ENCODE peak calls at places on chromosomes 2 and 18, in five cellular contexts. D is K562, T is H9, U is GM23338, O is HCT116. A is an unnamed sample. For H4K20me1, the result is how much of the 10 kb centered on the place peaks cover.

GRCh38 chr18:54613174-54613573 is 22.1 kb downstream of the DYNAP start:
- DNase-seq in D (no peak), T (no peak), U (no peak), O (no peak), A (no peak)

GRCh38 chr2:510839-511238 is 166.4 kb downstream of the TMEM18 start:
- DNase-seq in D (no peak), T (no peak), U (no peak), O (no peak), A (no peak)

GRCh38 chr18:10142056-10142455 is 228.2 kb downstream of the VAPA start:
- DNase-seq in D (no peak), T (no peak), U (no peak), O (no peak), A (no peak)

GRCh38 chr2:150609831-150610582 is 122.5 kb upstream of the RND3 start:
- DNase-seq in D (no peak), T (no peak), U (no peak), O (no peak), A (no peak)

GRCh38 chr2:98607741-98608117 is 583 bp downstream of the COA5 start:
- DNase-seq in D (no peak), T (no peak), U (no peak), O (no peak), A (no peak)

GRCh38 chr2:85873679-85874078 is 15.1 kb downstream of the ST3GAL5 start:
- DNase-seq in D (peak), T (no peak), U (peak), O (no peak), A (no peak)

GRCh38 chr18:28792404-28793103 is 615.6 kb upstream of the CDH2 start:
- DNase-seq in D (no peak), T (no peak), U (no peak), O (no peak), A (no peak)

GRCh38 chr2:85656468-85656867 is 11.5 kb downstream of the SFTPB start:
- DNase-seq in D (no peak), T (no peak), U (no peak), O (no peak), A (no peak)

GRCh38 chr2:46430413-46430812 is 49.0 kb upstream of the TMEM247 start:
- DNase-seq in D (no peak), T (no peak), U (no peak), O (no peak), A (no peak)

GRCh38 chr18:62690416-62690815 is 24.9 kb upstream of the PHLPP1 start:
- DNase-seq in D (no peak), T (no peak), U (no peak), O (no peak), A (no peak)

DNA sequence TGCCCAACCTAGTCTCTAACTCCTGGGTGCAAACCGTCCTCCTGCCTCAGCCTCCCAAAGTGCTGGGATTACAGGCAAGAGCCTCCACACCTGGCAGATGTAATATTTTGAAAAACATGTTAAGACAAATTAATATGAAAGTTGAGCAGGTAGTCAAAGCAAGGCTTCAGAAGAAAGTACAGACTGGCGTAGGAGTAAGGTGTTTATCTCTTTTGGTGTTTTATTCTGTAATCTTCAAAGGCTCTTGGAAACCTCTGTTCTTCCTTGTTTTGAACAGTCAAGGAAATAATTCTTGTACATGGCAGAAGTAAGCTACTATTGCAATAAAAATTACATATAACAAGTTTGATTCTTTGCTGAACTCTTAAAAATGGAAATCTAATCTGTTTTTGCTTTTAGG is 5.3 kb downstream of the RNF138 start:
- DNase-seq in D (no peak), T (no peak), U (no peak), O (no peak), A (no peak)
- H4K20me1 ChIP-seq in D (under half), T (under half), U (under half), O (under half), A (under half)

GRCh38 chr2:175158894-175159293 is 9.1 kb downstream of the ATF2 start:
- DNase-seq in D (peak), T (no peak), U (no peak), O (no peak), A (no peak)
- H4K20me1 ChIP-seq in D (under half), T (under half), U (half or more), O (under half), A (under half)

GRCh38 chr2:55418072-55418471 is 1.6 kb downstream of the CCDC88A start:
- DNase-seq in D (no peak), T (no peak), U (no peak), O (no peak), A (no peak)
- H4K20me1 ChIP-seq in D (under half), T (under half), U (under half), O (under half), A (under half)

GRCh38 chr2:11457935-11458334 is 8.0 kb downstream of the E2F6 start:
- DNase-seq in D (no peak), T (no peak), U (no peak), O (no peak), A (no peak)

GRCh38 chr2:11458753-11459152 is 7.2 kb downstream of the E2F6 start:
- DNase-seq in D (no peak), T (no peak), U (no peak), O (no peak), A (no peak)

GRCh38 chr2:11459816-11460215 is 6.1 kb downstream of the E2F6 start:
- DNase-seq in D (no peak), T (no peak), U (no peak), O (no peak), A (no peak)

GRCh38 chr2:11454824-11455223 is 11.1 kb downstream of the E2F6 start:
- DNase-seq in D (no peak), T (no peak), U (no peak), O (no peak), A (no peak)

DNA sequence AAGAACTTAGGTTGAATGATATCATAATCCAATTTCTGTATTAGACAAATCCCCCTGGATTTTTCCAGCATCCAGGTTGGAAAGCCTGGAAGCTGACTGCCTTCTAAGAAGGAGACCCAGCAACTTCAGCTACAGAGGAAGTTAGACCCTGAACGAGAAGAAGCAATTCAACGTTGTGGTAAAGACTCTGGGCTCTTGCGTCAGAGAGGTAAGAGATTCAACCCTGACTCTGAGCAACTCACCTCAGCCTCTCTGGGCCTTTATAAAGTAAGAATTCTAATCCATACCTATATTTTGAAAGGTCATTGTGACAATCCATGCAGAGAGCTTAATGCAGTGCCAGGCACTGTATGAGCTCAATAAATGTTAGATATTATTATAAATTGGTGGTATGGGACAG is 9.7 kb downstream of the E2F6 start:
- DNase-seq in D (no peak), T (no peak), U (no peak), O (no peak), A (no peak)
- H4K20me1 ChIP-seq in D (under half), T (under half), U (under half), O (under half), A (under half)

DNA sequence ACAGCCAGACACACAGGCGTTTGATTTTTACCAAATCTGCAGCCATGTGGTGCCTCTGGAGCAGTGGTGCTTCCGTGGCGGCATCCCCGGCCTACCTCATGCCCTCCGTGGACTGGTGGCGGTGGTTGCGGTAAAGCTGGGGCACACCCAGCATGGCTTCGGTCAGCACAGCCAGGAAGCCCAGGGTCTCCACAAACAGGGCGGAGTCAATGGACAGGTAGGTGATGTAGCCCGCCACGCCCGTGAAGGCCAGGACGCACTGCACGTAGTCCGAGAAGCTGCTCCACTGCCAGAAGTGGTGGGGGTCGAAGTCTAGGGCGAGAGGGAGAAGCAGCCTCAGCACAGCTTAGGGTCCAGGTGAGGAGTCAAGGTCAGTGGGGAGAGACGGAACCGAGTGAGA is 32.4 kb downstream of the SLC66A2 start:
- DNase-seq in D (no peak), T (peak), U (no peak), O (no peak), A (no peak)
- H4K20me1 ChIP-seq in D (under half), T (under half), U (under half), O (under half), A (under half)

GRCh38 chr18:48921305-48922202 is 29.2 kb downstream of the SMAD7 start:
- DNase-seq in D (no peak), T (peak), U (no peak), O (no peak), A (no peak)
- H4K20me1 ChIP-seq in D (under half), T (under half), U (under half), O (under half), A (under half)

GRCh38 chr2:55043841-55044240 is 6.4 kb downstream of the RTN4 start:
- DNase-seq in D (no peak), T (no peak), U (no peak), O (no peak), A (no peak)
- H4K20me1 ChIP-seq in D (half or more), T (under half), U (half or more), O (half or more), A (under half)

DNA sequence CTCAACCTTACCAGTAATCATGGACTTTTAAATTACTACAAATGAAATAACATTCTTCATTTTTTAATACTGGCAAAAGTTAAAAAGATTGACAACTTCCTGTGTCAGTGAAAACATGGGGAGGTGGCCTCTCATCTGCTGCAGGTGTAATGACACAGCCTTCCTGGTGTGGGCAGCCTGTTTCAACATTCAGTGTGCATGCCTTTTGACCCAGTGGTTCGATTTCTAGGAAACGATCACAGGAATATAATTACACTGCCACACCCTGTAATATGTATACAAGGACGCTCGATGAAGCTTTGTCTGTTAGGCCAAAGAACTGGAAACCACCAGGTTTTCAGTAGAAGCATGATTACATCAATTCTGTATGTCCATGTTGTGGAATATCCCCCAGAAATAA is 68.7 kb downstream of the MTHFD2 start:
- DNase-seq in D (peak), T (peak), U (peak), O (peak), A (peak)
- H4K20me1 ChIP-seq in D (under half), T (under half), U (under half), O (under half), A (under half)

DNA sequence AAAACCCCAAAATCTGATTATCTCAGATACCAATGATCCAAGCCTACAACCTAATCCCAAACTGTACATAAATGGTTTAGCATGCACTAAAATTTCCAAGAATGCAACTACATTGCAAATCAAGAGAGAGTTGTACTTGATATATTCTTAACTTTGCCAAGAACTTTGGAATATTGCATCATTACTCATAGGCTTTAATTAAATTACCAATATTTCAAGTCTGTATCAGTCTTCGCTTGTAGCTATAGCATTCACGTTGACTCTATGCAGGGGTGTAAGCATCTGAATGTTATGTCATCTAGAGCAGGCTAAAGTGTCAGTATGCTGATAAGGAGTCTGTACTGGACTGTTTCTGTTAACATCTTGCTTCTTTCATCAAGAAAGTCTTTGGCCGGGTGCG is 56.3 kb downstream of the FOXI3 start:
- DNase-seq in D (no peak), T (no peak), U (no peak), O (no peak), A (no peak)
- H4K20me1 ChIP-seq in D (under half), T (under half), U (under half), O (under half), A (under half)